ENCODE peak calls at places on chromosomes 6 and 20, in six cellular contexts. R, G, A, M, V and S are unnamed samples.

GRCh38 chr6:140671926-140672325 is 1297.5 kb upstream of the CITED2 start:
- DNase-seq in R (peak), G (no peak), A (no peak), M (no peak), V (peak), S (no peak)

GRCh38 chr6:17280552-17281090 is 540 bp upstream of the RBM24 start:
- DNase-seq in R (peak), G (peak), A (peak), M (peak), V (peak), S (no peak)

GRCh38 chr6:152981989-152982767 is 663 bp downstream of the FBXO5 start:
- DNase-seq in R (no peak), G (no peak), A (no peak), M (no peak), V (peak), S (no peak)

GRCh38 chr20:43721097-43721428 is 5.7 kb downstream of the GTSF1L start:
- DNase-seq in R (no peak), G (no peak), A (no peak), M (no peak), V (no peak), S (no peak)

GRCh38 chr20:641516-641913 is 11.5 kb downstream of the SRXN1 start:
- DNase-seq in R (no peak), G (no peak), A (no peak), M (no peak), V (no peak), S (no peak)

GRCh38 chr6:21738180-21739094 is 144.9 kb downstream of the SOX4 start:
- DNase-seq in R (peak), G (peak), A (no peak), M (no peak), V (no peak), S (no peak)

GRCh38 chr6:16414205-16414604 is 175.8 kb downstream of the GMPR start:
- DNase-seq in R (peak), G (no peak), A (peak), M (no peak), V (no peak), S (no peak)

GRCh38 chr6:37019065-37019450 is 13.6 kb downstream of the FGD2 start:
- DNase-seq in R (no peak), G (no peak), A (no peak), M (no peak), V (no peak), S (no peak)

GRCh38 chr6:45200510-45200909 is 127.6 kb upstream of the RUNX2 start:
- DNase-seq in R (no peak), G (no peak), A (no peak), M (no peak), V (no peak), S (no peak)

GRCh38 chr6:126312013-126312665 is 27.8 kb upstream of the CENPW start:
- DNase-seq in R (peak), G (no peak), A (no peak), M (no peak), V (peak), S (no peak)

GRCh38 chr6:139126255-139126654 is 8.6 kb upstream of the HECA start:
- DNase-seq in R (peak), G (no peak), A (no peak), M (no peak), V (no peak), S (peak)

GRCh38 chr6:50249493-50249892 is 199.8 kb upstream of the DEFB112 start:
- DNase-seq in R (peak), G (no peak), A (no peak), M (no peak), V (no peak), S (no peak)

GRCh38 chr20:55090301-55090700 is 614.9 kb downstream of the DOK5 start:
- DNase-seq in R (no peak), G (no peak), A (no peak), M (no peak), V (no peak), S (no peak)

GRCh38 chr6:38997128-38997761 is 51.3 kb upstream of the GLP1R start:
- DNase-seq in R (peak), G (no peak), A (peak), M (no peak), V (peak), S (no peak)

GRCh38 chr6:2426561-2427340 is 181.3 kb upstream of the GMDS start:
- DNase-seq in R (peak), G (no peak), A (no peak), M (no peak), V (no peak), S (peak)

GRCh38 chr6:142685852-142686718 is 258.9 kb downstream of the HIVEP2 start:
- DNase-seq in R (no peak), G (no peak), A (no peak), M (no peak), V (no peak), S (no peak)

GRCh38 chr6:37783831-37784584 is 35.5 kb upstream of the ZFAND3 start:
- DNase-seq in R (peak), G (no peak), A (peak), M (peak), V (peak), S (no peak)

GRCh38 chr6:88376759-88377387 is 210.7 kb upstream of the CNR1 start:
- DNase-seq in R (peak), G (no peak), A (no peak), M (no peak), V (no peak), S (peak)

GRCh38 chr20:49560646-49561045 is 7.3 kb downstream of the PTGIS start:
- DNase-seq in R (no peak), G (no peak), A (no peak), M (no peak), V (no peak), S (no peak)

GRCh38 chr6:156729248-156729647 is 47.9 kb upstream of the ARID1B start:
- DNase-seq in R (peak), G (no peak), A (no peak), M (no peak), V (no peak), S (peak)

GRCh38 chr20:63702036-63702665 is 5.6 kb downstream of the ARFRP1 start:
- DNase-seq in R (no peak), G (no peak), A (no peak), M (no peak), V (no peak), S (no peak)

GRCh38 chr6:30726506-30727413 is 6.6 kb downstream of the TUBB start:
- DNase-seq in R (no peak), G (no peak), A (no peak), M (no peak), V (no peak), S (no peak)

GRCh38 chr20:57851025-57851682 is 141.3 kb upstream of the PMEPA1 start:
- DNase-seq in R (no peak), G (no peak), A (no peak), M (no peak), V (no peak), S (no peak)

GRCh38 chr6:47434372-47435253 is 43.0 kb upstream of the CD2AP start:
- DNase-seq in R (no peak), G (no peak), A (no peak), M (no peak), V (no peak), S (no peak)

GRCh38 chr6:293185-294174 is 1.2 kb downstream of the DUSP22 start:
- DNase-seq in R (peak), G (peak), A (peak), M (no peak), V (peak), S (no peak)

GRCh38 chr20:40497781-40498691 is 191.0 kb downstream of the MAFB start:
- DNase-seq in R (peak), G (peak), A (no peak), M (peak), V (no peak), S (no peak)

GRCh38 chr20:18943542-18943941 is 130.0 kb downstream of the SCP2D1 start:
- DNase-seq in R (no peak), G (no peak), A (no peak), M (no peak), V (no peak), S (no peak)

DNA sequence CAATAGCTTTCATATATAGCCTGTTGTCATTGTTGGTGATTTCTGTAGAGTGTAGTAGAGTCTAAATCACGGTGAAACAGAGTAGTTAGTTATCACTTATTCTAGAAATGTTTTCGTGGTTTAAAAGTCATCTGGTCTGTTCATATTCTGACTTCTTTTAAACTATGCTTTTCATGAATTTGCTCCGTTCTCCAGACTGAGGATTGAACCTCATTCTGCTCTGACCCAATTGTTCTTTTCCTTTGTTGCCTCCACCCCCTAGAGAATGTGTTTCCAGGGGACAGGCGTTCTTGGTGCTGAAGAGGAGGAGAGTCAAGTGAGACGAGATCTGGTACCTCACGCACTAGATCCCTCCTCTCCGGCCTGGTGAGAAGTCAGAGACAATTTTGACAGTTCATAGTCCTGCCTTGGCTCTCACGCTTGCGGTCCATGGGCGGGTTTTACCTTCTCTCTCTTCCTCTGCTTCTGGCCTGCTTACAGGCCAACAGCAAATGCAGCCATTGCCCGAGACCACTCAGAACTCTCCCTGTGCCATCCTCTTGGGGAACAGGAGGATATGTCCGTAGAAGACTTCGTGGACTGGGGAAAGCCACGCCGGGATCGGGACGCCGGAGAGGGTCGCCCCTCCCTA is 609 bp upstream of the ZNF292 start:
- DNase-seq in R (peak), G (no peak), A (no peak), M (no peak), V (peak), S (peak)
- H3K4me3 ChIP-seq in R (peak), G (peak), A (peak), M (peak), V (peak), S (peak)

GRCh38 chr6:13398081-13398406 is 69.7 kb upstream of the TBC1D7 start:
- DNase-seq in R (peak), G (no peak), A (no peak), M (no peak), V (no peak), S (no peak)

GRCh38 chr6:13396241-13396792 is 68.0 kb upstream of the TBC1D7 start:
- DNase-seq in R (no peak), G (no peak), A (no peak), M (no peak), V (no peak), S (no peak)

GRCh38 chr6:13397359-13398080 is 69.2 kb upstream of the TBC1D7 start:
- DNase-seq in R (peak), G (no peak), A (no peak), M (peak), V (no peak), S (no peak)

GRCh38 chr6:13400772-13401171 is 72.4 kb upstream of the TBC1D7 start:
- DNase-seq in R (no peak), G (no peak), A (no peak), M (no peak), V (no peak), S (no peak)

DNA sequence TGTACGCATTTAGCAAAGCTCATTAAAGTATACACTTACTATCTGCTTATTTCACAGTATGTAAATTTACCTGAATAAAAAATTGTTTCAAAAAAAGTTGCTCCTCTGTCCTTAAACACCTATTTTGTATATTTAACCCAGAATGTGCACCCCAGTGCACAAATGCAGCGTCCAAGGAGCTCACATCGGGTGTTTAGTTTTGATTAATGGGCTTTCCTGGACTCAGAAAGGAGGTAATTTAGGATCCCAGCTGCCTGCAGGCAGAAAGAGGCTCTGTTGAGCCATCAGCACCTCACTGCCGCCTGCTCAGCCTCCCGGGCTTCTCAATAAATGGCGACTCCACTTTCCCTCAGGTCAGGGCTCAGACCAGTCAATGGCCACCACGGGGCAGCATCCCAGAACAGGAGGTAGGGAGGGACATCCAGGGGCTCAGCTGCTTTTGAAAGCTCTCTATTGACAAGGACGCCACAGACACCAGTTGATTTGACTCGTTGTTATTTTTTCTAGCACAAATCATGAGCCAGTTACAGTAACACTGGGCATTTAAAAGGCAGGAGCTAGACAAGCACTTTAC is 70.2 kb upstream of the TBC1D7 start:
- DNase-seq in R (no peak), G (no peak), A (peak), M (no peak), V (peak), S (no peak)
- TF ChIP-seq CTCF in R (no peak), G (no peak), A (no peak), M (no peak), V (peak), S (no peak)

GRCh38 chr6:161188547-161189465 is 85.1 kb downstream of the AGPAT4 start:
- DNase-seq in R (no peak), G (no peak), A (no peak), M (no peak), V (no peak), S (no peak)

GRCh38 chr6:161191671-161192070 is 82.2 kb downstream of the AGPAT4 start:
- DNase-seq in R (no peak), G (no peak), A (no peak), M (no peak), V (no peak), S (no peak)

GRCh38 chr6:161189891-161190290 is 84.0 kb downstream of the AGPAT4 start:
- DNase-seq in R (no peak), G (no peak), A (no peak), M (no peak), V (no peak), S (no peak)

GRCh38 chr6:161181136-161181535 is 92.7 kb downstream of the AGPAT4 start:
- DNase-seq in R (no peak), G (no peak), A (no peak), M (no peak), V (no peak), S (no peak)

DNA sequence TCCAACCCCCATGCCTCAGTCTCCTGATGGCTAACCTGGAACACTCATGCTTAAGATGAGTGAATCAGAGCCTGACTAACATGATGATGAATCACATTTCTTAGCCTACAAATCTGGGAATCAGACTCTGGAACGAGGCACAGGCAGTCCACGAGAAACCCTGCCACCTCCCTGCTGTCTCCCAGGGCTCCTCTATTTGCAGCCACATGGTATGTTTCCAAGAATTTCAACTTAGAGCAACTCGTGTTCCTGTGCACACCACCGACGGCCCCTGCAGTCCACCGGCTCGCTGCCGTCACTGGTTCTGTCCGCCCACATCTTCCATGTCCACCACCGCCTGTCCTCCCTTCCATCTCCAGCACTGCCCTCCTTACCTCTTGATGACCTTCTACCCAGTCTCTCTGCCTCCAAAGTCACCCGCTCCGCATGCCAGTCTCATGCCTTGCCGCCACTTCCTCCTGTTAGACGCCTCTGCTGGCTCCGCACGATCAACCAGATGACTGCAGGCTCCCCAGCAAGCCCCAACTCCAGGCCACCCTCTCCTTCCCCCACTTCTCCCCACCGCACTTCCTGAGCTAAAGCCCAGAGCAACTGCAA is 87.6 kb downstream of the AGPAT4 start:
- DNase-seq in R (peak), G (no peak), A (no peak), M (peak), V (no peak), S (peak)
- H3K4me3 ChIP-seq in R (no peak), G (no peak), A (no peak), M (no peak), V (no peak), S (no peak)

GRCh38 chr6:75428204-75428603 is 65.4 kb downstream of the FILIP1 start:
- DNase-seq in R (no peak), G (no peak), A (no peak), M (no peak), V (no peak), S (no peak)

GRCh38 chr6:75429304-75429703 is 64.3 kb downstream of the FILIP1 start:
- DNase-seq in R (no peak), G (no peak), A (peak), M (no peak), V (peak), S (no peak)

GRCh38 chr6:75427342-75427741 is 66.3 kb downstream of the FILIP1 start:
- DNase-seq in R (no peak), G (no peak), A (no peak), M (no peak), V (no peak), S (no peak)

GRCh38 chr6:75430631-75431345 is 62.8 kb downstream of the FILIP1 start:
- DNase-seq in R (no peak), G (no peak), A (no peak), M (no peak), V (no peak), S (no peak)

DNA sequence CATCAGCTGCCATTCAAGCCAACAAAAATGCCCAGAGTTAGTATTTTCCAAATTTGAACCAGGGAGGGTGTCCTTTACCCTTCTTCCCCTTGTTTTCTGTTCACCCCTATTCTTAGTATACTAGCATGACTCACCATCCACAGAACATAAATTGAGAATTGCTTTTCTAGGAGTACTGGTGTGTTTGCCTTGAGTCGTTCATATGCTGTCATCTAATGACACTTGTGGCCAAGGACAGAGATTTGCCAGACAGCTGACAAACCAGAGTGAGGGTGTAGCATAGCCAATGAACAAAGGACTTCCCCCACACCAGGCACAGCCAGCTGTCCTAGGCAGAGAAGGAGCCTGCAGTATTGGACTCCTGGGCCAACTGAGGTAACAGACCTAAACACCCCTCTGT is 62.2 kb downstream of the FILIP1 start:
- DNase-seq in R (no peak), G (no peak), A (peak), M (no peak), V (no peak), S (no peak)
- TF ChIP-seq CTCF in R (no peak), G (no peak), A (no peak), M (no peak), V (no peak), S (no peak)

DNA sequence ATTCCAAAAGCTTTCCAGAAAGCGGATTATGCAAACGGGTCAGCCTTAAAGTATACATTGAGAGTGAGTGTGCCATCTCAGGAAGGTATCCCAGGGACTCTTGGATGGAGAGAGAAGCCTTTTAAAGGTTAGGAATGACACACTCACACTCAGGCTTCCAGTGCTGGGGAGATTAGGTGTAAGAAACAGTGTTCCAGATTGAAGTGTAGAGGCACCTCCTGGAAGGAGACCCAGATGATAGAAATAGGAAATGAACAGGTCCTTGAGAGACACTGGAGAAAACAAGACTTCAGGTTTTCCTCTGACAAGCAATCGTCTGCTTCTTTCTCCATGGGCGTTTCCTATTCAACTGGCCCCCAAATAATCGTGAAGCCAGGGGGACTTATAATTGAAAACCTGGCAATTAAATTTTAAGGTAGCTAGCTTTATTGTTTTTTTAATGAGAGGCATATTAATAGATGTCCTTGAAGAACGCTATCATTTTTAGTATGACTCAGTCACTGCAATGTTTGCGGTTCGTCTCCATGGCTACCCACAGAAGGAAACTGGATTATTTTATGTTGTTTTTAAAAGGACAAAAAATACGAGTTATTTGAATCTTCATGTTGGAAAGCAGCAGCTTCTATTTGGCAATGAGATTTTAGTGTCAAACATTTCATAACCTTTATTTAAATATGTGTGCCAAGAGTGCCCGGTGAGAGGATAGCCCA is 85.3 kb downstream of the TRMT6 start:
- DNase-seq in R (peak), G (no peak), A (no peak), M (no peak), V (no peak), S (peak)
- H3K4me3 ChIP-seq in R (no peak), G (no peak), A (no peak), M (no peak), V (no peak), S (no peak)

DNA sequence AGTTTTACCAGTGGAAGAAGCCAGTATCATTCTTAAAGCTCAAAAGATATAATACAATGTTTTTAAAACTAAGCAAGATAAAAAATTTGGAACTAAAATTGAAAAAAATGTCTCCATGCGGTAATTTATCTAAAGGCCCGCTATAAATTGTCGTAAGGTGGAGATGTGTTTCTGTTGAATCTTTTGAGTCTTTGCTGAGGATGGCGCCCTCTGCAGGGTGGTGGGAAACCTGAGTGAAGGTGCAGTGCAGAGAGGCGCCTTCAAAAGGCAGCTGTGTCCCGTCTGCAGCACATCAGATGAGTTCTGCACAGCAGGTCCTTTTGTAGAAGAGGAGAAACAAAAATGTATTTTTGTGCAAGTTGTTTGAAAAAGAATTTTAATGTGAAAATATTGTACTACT is 29.4 kb upstream of the KIF25 start:
- DNase-seq in R (no peak), G (no peak), A (peak), M (no peak), V (peak), S (no peak)
- TF ChIP-seq CTCF in R (peak), G (peak), A (peak), M (peak), V (peak), S (peak)